ENCODE peak calls at places on chromosome 19, in four cellular contexts. Y is IMR-90, W is mesendoderm, T is H1. M is an unnamed sample.

GRCh38 chr19:30208661-30209060 is 163.5 kb upstream of the ZNF536 start:
- DNase-seq in T (no peak), W (no peak), Y (no peak), M (peak; percentile 14)

GRCh38 chr19:51002542-51003311 is 1.3 kb upstream of the KLK8 start:
- DNase-seq in Y (no peak), W (peak; percentile 93), T (peak; percentile 79), M (peak; percentile 100)

GRCh38 chr19:45153339-45154063 is 7.3 kb downstream of the NKPD1 start:
- DNase-seq in Y (peak; percentile 48), W (peak; percentile 54), T (no peak), M (peak; percentile 72)

GRCh38 chr19:31269425-31270127 is 79.7 kb downstream of the TSHZ3 start:
- DNase-seq in W (no peak), Y (peak; percentile 34), T (no peak), M (no peak)

GRCh38 chr19:29528350-29528945 is 2.7 kb downstream of the VSTM2B start:
- DNase-seq in T (peak; percentile 75), W (peak; percentile 91), Y (peak; percentile 58), M (peak; percentile 87)

GRCh38 chr19:5354403-5354802 is 13.8 kb upstream of the PTPRS start:
- DNase-seq in T (no peak), W (peak; percentile 56), Y (no peak), M (peak; percentile 74)

GRCh38 chr19:49017666-49018351 is 918 bp upstream of the LHB start:
- DNase-seq in W (peak; percentile 73), T (no peak), Y (peak; percentile 45), M (peak; percentile 75)

GRCh38 chr19:56170261-56170660 is 5.5 kb upstream of the GALP start:
- DNase-seq in T (no peak), Y (peak; percentile 43), W (no peak), M (no peak)

GRCh38 chr19:34633806-34634205 is 43.2 kb downstream of the SCGB2B2 start:
- DNase-seq in Y (no peak), W (no peak), T (no peak), M (no peak)

GRCh38 chr19:13476071-13476470 is 30.2 kb downstream of the CACNA1A start:
- DNase-seq in T (no peak), Y (no peak), W (no peak), M (no peak)

GRCh38 chr19:49579947-49580263 is 451 bp downstream of the NOSIP start:
- DNase-seq in Y (no peak), W (no peak), T (no peak), M (no peak)

GRCh38 chr19:13637664-13638063 is 126.7 kb upstream of the MRI1 start:
- DNase-seq in T (no peak), W (no peak), Y (peak; percentile 88), M (no peak)

GRCh38 chr19:28864577-28865042 is 348.3 kb downstream of the UQCRFS1 start:
- DNase-seq in W (no peak), Y (peak; percentile 7), T (no peak), M (no peak)

GRCh38 chr19:52120286-52120685 is 19.5 kb downstream of the ZNF616 start:
- DNase-seq in Y (no peak), T (no peak), W (no peak), M (no peak)

GRCh38 chr19:3253270-3253669 is 28.8 kb downstream of the CELF5 start:
- DNase-seq in T (no peak), Y (no peak), W (peak; percentile 45), M (no peak)

GRCh38 chr19:19463348-19464117 is 51.8 kb downstream of the TSSK6 start:
- DNase-seq in Y (peak; percentile 86), T (no peak), W (peak; percentile 44), M (no peak)

GRCh38 chr19:11223208-11223607 is 16.2 kb upstream of the ANGPTL8 start:
- DNase-seq in Y (no peak), T (no peak), W (no peak), M (no peak)

GRCh38 chr19:13670846-13671245 is 93.5 kb upstream of the MRI1 start:
- DNase-seq in T (no peak), W (no peak), Y (no peak), M (no peak)

GRCh38 chr19:16078311-16078758 is 2.0 kb downstream of the TPM4 start:
- DNase-seq in Y (peak; percentile 69), W (peak; percentile 74), T (no peak), M (no peak)

GRCh38 chr19:46435009-46435408 is 6.3 kb upstream of the PNMA8C start:
- DNase-seq in W (no peak), T (no peak), Y (no peak), M (no peak)

GRCh38 chr19:8654591-8655339 is 24.3 kb downstream of the NFILZ start:
- DNase-seq in W (peak; percentile 68), Y (peak; percentile 27), T (peak; percentile 13), M (peak; percentile 75)

GRCh38 chr19:6364353-6364752 is 3.0 kb downstream of the CLPP start:
- DNase-seq in T (no peak), Y (no peak), W (no peak), M (no peak)

GRCh38 chr19:3387645-3388589 is 21.5 kb downstream of the NFIC start:
- DNase-seq in W (no peak), Y (peak; percentile 39), T (no peak), M (no peak)

GRCh38 chr19:43316591-43317319 is 36.7 kb upstream of the CD177 start:
- DNase-seq in T (peak; percentile 17), W (peak; percentile 65), Y (peak; percentile 45), M (peak; percentile 92)

GRCh38 chr19:5341448-5341820 is 822 bp upstream of the PTPRS start:
- DNase-seq in W (no peak), Y (no peak), T (no peak), M (no peak)

GRCh38 chr19:38316477-38317067 is 825 bp upstream of the YIF1B start:
- DNase-seq in T (no peak), W (no peak), Y (no peak), M (no peak)

GRCh38 chr19:32404939-32405430 is 585 bp upstream of the DPY19L3 start:
- DNase-seq in Y (peak; percentile 26), W (no peak), T (no peak), M (no peak)

GRCh38 chr19:45901432-45901903 is 945 bp downstream of the MYPOP start:
- DNase-seq in W (peak; percentile 29), Y (peak; percentile 42), T (no peak), M (peak; percentile 32)

GRCh38 chr19:6677924-6678689 is 8.1 kb upstream of the TNFSF14 start:
- DNase-seq in Y (no peak), W (peak; percentile 76), T (no peak), M (peak; percentile 88)

GRCh38 chr19:6076675-6077463 is 33.4 kb downstream of the RFX2 start:
- DNase-seq in Y (peak; percentile 91), W (no peak), T (no peak), M (no peak)

GRCh38 chr19:34574704-34575103 is 93.1 kb downstream of the WTIP start:
- DNase-seq in T (no peak), W (no peak), Y (no peak), M (no peak)

DNA sequence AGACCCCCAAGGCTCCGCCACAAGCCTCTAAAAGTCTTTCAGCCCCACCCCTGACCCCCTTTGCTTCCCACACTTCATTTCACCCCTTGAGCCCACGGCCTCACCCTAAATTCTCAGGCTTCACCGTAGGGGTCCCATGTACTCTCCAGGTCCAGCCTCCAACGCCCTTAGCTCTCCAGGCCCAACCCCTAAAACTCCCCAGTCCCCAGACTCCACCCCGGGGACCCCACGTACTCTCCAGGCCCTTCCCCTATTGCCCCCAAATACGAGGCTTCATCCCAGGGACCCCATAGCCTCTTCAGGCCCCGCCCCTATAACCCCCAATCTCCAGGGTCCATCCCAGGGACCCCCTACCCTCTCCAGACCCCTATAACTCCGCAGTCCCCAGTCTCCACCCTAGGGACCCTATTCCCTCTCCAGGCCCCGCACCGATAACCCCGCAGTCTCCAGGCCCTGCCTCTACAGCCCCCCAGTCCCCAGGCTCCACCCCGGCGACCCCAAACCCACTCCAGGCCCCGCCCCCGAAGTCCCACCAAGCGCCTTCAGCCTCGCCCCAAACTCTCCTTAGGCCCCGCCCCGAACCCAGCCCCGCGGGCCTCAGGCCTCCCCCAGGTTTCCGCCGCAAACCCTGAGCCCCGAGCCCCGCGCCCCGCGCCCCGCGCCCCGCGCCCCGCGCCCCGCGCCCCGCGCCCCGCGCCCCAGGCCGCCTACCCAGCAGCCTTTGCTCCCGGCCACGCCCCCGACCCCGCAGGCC is 567 bp downstream of the MED16 start:
- DNase-seq in W (no peak), Y (no peak), T (no peak), M (no peak)
- H4K8ac ChIP-seq in W (peak overlapping the region; percentile 97), Y (peak overlapping the region; percentile 94), T (peak overlapping the region; percentile 99), M (no peak overlapping the region)

GRCh38 chr19:17755533-17755885 is 4.2 kb downstream of the FCHO1 start:
- DNase-seq in T (no peak), W (no peak), Y (no peak), M (no peak)
- H3K23ac ChIP-seq in T (no peak overlapping the region), W (no peak overlapping the region), Y (no peak overlapping the region), M (no peak overlapping the region)

GRCh38 chr19:58182577-58182988 is 278 bp upstream of the ZNF274 start:
- DNase-seq in Y (no peak), T (no peak), W (no peak), M (no peak)
- H3K56ac ChIP-seq in Y (no peak overlapping the region), T (no peak overlapping the region), W (peak overlapping the region; percentile 28), M (no peak overlapping the region)

DNA sequence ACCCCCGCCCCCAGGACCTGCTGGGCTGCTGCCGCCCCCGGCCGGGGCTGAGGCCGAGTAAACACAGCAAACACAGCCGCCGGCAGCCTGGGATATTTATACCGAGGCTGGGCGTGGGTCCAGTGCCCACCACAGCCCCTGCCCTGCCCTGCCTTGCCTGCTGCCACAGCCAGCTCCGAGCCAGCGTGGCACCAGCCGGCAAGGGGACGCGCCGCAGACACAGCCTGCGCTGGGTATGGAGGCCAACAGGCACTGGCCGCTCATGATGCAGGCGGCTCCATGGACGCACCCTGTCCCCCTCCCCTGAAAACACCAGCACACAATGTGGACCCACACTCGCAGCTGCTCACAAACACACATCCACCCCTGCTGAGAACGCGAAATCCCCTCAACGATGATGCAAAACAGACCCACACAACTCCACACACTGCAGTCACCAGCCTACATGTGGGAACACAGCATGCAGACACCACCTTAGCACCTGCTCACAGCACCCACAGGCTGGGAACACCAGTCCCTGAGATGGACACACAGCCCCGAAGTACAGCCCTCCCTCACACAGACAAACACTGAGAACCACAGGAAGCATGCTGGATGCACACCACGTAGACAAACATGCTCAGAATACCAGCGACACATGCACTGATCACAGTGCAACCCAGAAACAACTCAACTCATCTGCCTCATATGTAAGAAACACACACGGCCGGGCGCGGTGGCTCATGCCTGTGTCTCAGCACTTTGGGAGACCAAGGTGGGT is 16.2 kb downstream of the CCDC97 start:
- DNase-seq in Y (peak; percentile 80), T (no peak), W (no peak), M (no peak)
- H4K8ac ChIP-seq in Y (peak overlapping the region; percentile 89), T (peak overlapping the region; percentile 15), W (no peak overlapping the region), M (peak overlapping the region; percentile 21)

GRCh38 chr19:40513345-40513678 is 46.5 kb downstream of the SPTBN4 start:
- DNase-seq in T (no peak), Y (no peak), W (no peak), M (no peak)
- H3K23ac ChIP-seq in T (no peak overlapping the region), Y (no peak overlapping the region), W (no peak overlapping the region), M (no peak overlapping the region)